ENCODE peak calls at places on chromosomes 12 and 14, in six cellular contexts. One of them, this sample, is unnamed.

GRCh38 chr14:64293976-64294671 is at the start of gene ESR2:
- DNase-seq in thoracic aorta: no peak
- DNase-seq in psoas muscle: peak
- DNase-seq in neural progenitor cell: peak
- DNase-seq in RWPE1: no peak
- DNase-seq in OCI-LY7: peak
- DNase-seq in this sample: no peak

GRCh38 chr12:49623142-49623899 is at the start of gene PRPF40B:
- DNase-seq in psoas muscle: peak
- DNase-seq in thoracic aorta: peak
- DNase-seq in RWPE1: peak
- DNase-seq in neural progenitor cell: peak
- DNase-seq in OCI-LY7: peak
- DNase-seq in this sample: peak

GRCh38 chr14:91419044-91419397 is 1.4 kb upstream of the CCDC88C start:
- DNase-seq in RWPE1: no peak
- DNase-seq in thoracic aorta: no peak
- DNase-seq in OCI-LY7: no peak
- DNase-seq in psoas muscle: no peak
- DNase-seq in neural progenitor cell: no peak
- DNase-seq in this sample: no peak

GRCh38 chr12:71973687-71974086 is 35.0 kb downstream of the TPH2 start:
- DNase-seq in neural progenitor cell: no peak
- DNase-seq in psoas muscle: no peak
- DNase-seq in OCI-LY7: no peak
- DNase-seq in thoracic aorta: no peak
- DNase-seq in RWPE1: no peak
- DNase-seq in this sample: no peak

GRCh38 chr12:69732088-69732487 is 6.6 kb upstream of the RAB3IP start:
- DNase-seq in OCI-LY7: no peak
- DNase-seq in RWPE1: peak
- DNase-seq in neural progenitor cell: no peak
- DNase-seq in thoracic aorta: no peak
- DNase-seq in psoas muscle: no peak
- DNase-seq in this sample: no peak

GRCh38 chr14:105060751-105061427 is 4.3 kb downstream of the GPR132 start:
- DNase-seq in thoracic aorta: no peak
- DNase-seq in RWPE1: no peak
- DNase-seq in neural progenitor cell: no peak
- DNase-seq in psoas muscle: peak
- DNase-seq in OCI-LY7: peak
- DNase-seq in this sample: no peak

GRCh38 chr12:90712671-90713070 is 242.3 kb downstream of the CCER1 start:
- DNase-seq in psoas muscle: no peak
- DNase-seq in neural progenitor cell: no peak
- DNase-seq in RWPE1: no peak
- DNase-seq in OCI-LY7: no peak
- DNase-seq in thoracic aorta: no peak
- DNase-seq in this sample: no peak

GRCh38 chr12:113759135-113759534 is 207.0 kb downstream of the RBM19 start:
- DNase-seq in thoracic aorta: no peak
- DNase-seq in OCI-LY7: no peak
- DNase-seq in RWPE1: no peak
- DNase-seq in psoas muscle: no peak
- DNase-seq in neural progenitor cell: no peak
- DNase-seq in this sample: no peak

GRCh38 chr12:89333564-89334252 is 18.6 kb downstream of the DUSP6 start:
- DNase-seq in neural progenitor cell: peak
- DNase-seq in psoas muscle: no peak
- DNase-seq in thoracic aorta: no peak
- DNase-seq in OCI-LY7: no peak
- DNase-seq in RWPE1: no peak
- DNase-seq in this sample: no peak

GRCh38 chr14:28754209-28754985 is 12.2 kb upstream of the FOXG1 start:
- DNase-seq in neural progenitor cell: peak
- DNase-seq in psoas muscle: no peak
- DNase-seq in RWPE1: peak
- DNase-seq in thoracic aorta: no peak
- DNase-seq in OCI-LY7: peak
- DNase-seq in this sample: no peak

DNA sequence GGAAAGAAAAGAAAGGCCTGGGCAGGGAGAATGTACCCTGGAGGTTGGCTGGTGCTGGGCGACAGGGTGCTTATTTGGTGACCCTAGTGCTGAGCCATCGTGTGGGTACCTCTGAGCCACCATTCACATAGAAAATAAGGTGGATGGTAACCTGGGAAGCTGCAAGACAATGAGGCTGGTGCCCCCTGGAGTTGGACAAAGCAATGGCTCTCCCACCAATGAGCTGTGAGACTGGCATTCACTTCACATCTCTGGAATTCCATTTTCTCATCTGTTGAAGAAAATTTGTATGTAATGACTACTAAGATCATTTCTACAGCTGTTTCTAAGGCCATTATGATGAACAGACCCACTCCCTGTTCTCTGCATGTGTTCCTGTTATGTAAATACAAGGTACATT is 63.1 kb upstream of the IGF1 start:
- DNase-seq in neural progenitor cell: no peak
- DNase-seq in psoas muscle: no peak
- DNase-seq in OCI-LY7: no peak
- DNase-seq in thoracic aorta: no peak
- DNase-seq in RWPE1: no peak
- DNase-seq in this sample: no peak
- H3K27ac ChIP-seq in neural progenitor cell: no peak
- H3K27ac ChIP-seq in psoas muscle: no peak
- H3K27ac ChIP-seq in OCI-LY7: no peak
- H3K27ac ChIP-seq in thoracic aorta: no peak
- H3K27ac ChIP-seq in RWPE1: no peak
- H3K27ac ChIP-seq in this sample: no peak

GRCh38 chr12:66446276-66446675 is 144.0 kb downstream of the HELB start:
- DNase-seq in OCI-LY7: peak
- DNase-seq in neural progenitor cell: no peak
- DNase-seq in thoracic aorta: no peak
- DNase-seq in RWPE1: no peak
- DNase-seq in psoas muscle: no peak
- DNase-seq in this sample: no peak
- TF ChIP-seq CTCF in OCI-LY7: peak
- TF ChIP-seq CTCF in neural progenitor cell: no peak
- TF ChIP-seq CTCF in thoracic aorta: no peak
- TF ChIP-seq CTCF in RWPE1: no peak
- TF ChIP-seq CTCF in psoas muscle: no peak
- TF ChIP-seq CTCF in this sample: no peak

GRCh38 chr12:108115123-108115745 is 13.9 kb upstream of the WSCD2 start:
- DNase-seq in psoas muscle: no peak
- DNase-seq in thoracic aorta: no peak
- DNase-seq in OCI-LY7: no peak
- DNase-seq in neural progenitor cell: no peak
- DNase-seq in RWPE1: no peak
- DNase-seq in this sample: no peak

GRCh38 chr12:108110844-108111243 is 18.2 kb upstream of the WSCD2 start:
- DNase-seq in neural progenitor cell: no peak
- DNase-seq in thoracic aorta: no peak
- DNase-seq in psoas muscle: no peak
- DNase-seq in OCI-LY7: no peak
- DNase-seq in RWPE1: no peak
- DNase-seq in this sample: no peak

GRCh38 chr12:108109954-108110353 is 19.1 kb upstream of the WSCD2 start:
- DNase-seq in neural progenitor cell: no peak
- DNase-seq in OCI-LY7: no peak
- DNase-seq in thoracic aorta: no peak
- DNase-seq in RWPE1: no peak
- DNase-seq in psoas muscle: no peak
- DNase-seq in this sample: no peak

GRCh38 chr12:108115746-108116125 is 13.4 kb upstream of the WSCD2 start:
- DNase-seq in neural progenitor cell: no peak
- DNase-seq in RWPE1: no peak
- DNase-seq in thoracic aorta: no peak
- DNase-seq in psoas muscle: no peak
- DNase-seq in OCI-LY7: no peak
- DNase-seq in this sample: no peak

DNA sequence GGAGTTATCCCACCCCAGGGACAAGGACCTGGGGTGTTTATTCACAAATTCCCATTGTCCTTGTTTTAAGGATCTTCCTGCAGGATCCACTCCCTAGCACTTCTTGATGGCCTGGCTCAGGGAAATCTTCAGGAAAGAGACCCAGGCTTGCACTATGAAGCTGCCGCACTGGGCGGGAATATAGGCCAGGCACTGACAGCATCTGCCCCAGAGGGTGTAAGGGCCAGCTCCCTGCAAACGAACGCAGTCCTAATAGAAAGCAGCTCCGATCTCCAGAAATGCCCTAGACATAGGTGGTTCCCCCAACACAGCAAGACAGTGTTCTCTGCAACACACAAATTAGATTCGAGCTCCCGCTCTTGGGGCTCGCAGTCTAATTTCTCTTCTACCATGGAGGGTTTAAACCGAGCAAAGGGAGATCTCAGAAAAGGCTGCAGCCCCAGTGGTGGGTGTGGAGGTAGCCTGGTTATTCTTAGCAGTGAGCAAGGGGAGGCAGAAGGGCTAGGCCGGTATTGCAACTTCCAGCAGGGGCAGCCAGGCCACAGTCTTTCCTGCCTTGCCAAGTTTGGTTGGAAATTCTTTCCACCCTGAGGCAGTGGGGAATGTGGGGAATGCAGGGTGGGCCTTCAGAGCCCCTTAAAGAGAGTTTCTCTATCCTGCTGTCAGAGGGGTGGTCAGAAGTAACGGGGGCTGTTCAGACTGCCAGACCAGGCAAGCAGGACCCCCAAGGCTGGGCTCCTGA is 16.1 kb upstream of the WSCD2 start:
- DNase-seq in OCI-LY7: no peak
- DNase-seq in thoracic aorta: no peak
- DNase-seq in psoas muscle: no peak
- DNase-seq in neural progenitor cell: peak
- DNase-seq in RWPE1: no peak
- DNase-seq in this sample: no peak
- H3K27ac ChIP-seq in OCI-LY7: no peak
- H3K27ac ChIP-seq in thoracic aorta: no peak
- H3K27ac ChIP-seq in psoas muscle: no peak
- H3K27ac ChIP-seq in neural progenitor cell: peak
- H3K27ac ChIP-seq in RWPE1: peak
- H3K27ac ChIP-seq in this sample: peak

DNA sequence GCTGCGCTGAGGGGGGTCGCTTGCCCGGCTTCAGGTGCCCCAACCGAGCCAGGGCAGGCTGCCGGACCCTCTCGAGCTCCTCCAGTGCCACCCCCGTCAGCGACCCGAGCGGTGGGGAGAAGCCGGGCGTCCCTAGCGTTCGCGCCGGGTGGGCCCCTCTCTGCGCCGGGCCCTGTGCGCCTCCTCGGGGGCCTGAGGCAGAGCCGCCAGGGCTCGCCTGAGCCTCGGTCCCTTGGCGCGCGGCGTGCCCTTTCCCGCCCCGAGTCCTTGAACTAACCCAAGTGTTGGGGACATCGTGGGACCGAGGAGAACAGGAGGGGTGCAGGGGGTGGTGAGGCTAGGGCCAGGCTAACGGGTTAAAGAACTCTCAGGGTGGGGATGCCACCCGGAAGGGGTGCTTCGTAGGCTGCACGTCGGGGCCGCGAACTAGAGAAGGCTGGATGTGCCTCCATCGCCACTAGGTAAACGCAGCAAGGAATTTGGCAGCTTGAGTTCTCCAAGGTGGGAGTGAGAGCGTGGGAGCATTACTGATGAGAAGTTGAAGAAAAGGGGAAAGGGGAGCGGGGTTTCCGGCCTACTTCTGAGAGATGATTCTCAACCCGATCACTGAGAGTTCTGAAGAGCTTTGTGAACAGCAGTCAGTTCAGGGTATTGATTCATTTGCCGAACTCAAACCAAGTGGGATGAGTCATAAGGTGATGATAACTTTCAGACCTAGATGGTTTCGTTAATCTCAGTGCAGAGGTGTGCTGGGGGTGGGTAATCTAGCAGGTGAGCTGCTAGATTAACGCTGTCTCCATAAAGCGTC is 618 bp downstream of the RNF34 start:
- DNase-seq in OCI-LY7: peak
- DNase-seq in neural progenitor cell: peak
- DNase-seq in thoracic aorta: no peak
- DNase-seq in RWPE1: peak
- DNase-seq in psoas muscle: peak
- DNase-seq in this sample: no peak
- TF ChIP-seq CTCF in OCI-LY7: peak
- TF ChIP-seq CTCF in neural progenitor cell: no peak
- TF ChIP-seq CTCF in thoracic aorta: no peak
- TF ChIP-seq CTCF in RWPE1: no peak
- TF ChIP-seq CTCF in psoas muscle: no peak
- TF ChIP-seq CTCF in this sample: no peak

DNA sequence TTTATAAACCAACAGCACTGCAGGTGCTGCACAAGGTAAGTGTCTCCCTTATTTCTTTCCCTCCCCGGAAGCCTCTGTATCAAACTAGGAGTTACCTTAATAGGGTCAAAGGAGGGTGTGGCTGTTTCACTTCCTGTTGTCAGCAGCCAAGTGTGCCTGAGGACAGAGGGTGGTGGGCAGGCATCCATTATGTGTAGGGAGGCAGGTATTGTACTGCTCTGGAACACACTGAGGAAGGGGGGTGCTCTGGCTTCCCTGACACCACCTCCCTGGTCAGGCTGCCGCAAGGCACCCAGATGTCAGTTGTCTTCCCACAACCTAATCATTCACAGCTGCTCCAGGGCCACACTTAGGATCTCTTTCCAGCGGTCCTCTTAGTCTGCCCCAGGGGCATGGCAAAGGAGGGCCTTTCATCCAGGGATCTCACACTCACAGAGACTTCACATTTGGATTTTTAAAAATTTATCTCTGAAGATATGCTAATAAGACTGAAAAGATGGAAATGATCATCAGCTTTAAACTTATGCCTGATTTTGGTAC is 132.0 kb upstream of the ARHGAP5 start:
- DNase-seq in RWPE1: no peak
- DNase-seq in neural progenitor cell: no peak
- DNase-seq in OCI-LY7: peak
- DNase-seq in psoas muscle: no peak
- DNase-seq in thoracic aorta: no peak
- DNase-seq in this sample: no peak
- H3K27ac ChIP-seq in RWPE1: peak
- H3K27ac ChIP-seq in neural progenitor cell: no peak
- H3K27ac ChIP-seq in OCI-LY7: no peak
- H3K27ac ChIP-seq in psoas muscle: no peak
- H3K27ac ChIP-seq in thoracic aorta: no peak
- H3K27ac ChIP-seq in this sample: peak

This sample was measured in tibial nerve.